ENCODE peak calls at places on chromosome 16, in eight cellular contexts. O, I, D, Q, J, S, L and X are unnamed samples.

GRCh38 chr16:85428168-85428898 is 184.8 kb upstream of the GSE1 start:
- DNase-seq in Q (peak; percentile 67), D (no peak), O (peak; percentile 30), L (no peak), J (no peak), I (peak; percentile 35), S (no peak), X (no peak)

GRCh38 chr16:47568355-47568754 is 107.2 kb downstream of the PHKB start:
- DNase-seq in I (no peak), L (no peak), Q (no peak), O (no peak), J (no peak), D (no peak), S (no peak), X (no peak)

GRCh38 chr16:68737730-68738590 is 868 bp downstream of the CDH1 start:
- DNase-seq in I (no peak), Q (no peak), O (peak; percentile 82), J (no peak), D (no peak), S (no peak), L (no peak), X (no peak)

GRCh38 chr16:65546353-65546791 is 424.5 kb upstream of the CDH11 start:
- DNase-seq in J (no peak), S (no peak), I (no peak), L (no peak), Q (no peak), D (peak; percentile 47), O (no peak), X (no peak)

GRCh38 chr16:4505356-4506153 is 29.4 kb downstream of the HMOX2 start:
- DNase-seq in S (no peak), L (no peak), Q (no peak), J (no peak), D (no peak), O (peak; percentile 74), I (no peak), X (peak; percentile 82)

GRCh38 chr16:50838885-50839284 is 97.0 kb downstream of the CYLD start:
- DNase-seq in I (no peak), D (no peak), O (no peak), J (no peak), Q (no peak), L (no peak), S (no peak), X (no peak)

GRCh38 chr16:86668136-86668535 is 89.8 kb downstream of the FOXL1 start:
- DNase-seq in L (no peak), I (no peak), S (no peak), O (no peak), J (no peak), Q (no peak), D (peak; percentile 83), X (no peak)

GRCh38 chr16:84606081-84606875 is 11.6 kb downstream of the COTL1 start:
- DNase-seq in L (no peak), O (no peak), I (no peak), J (no peak), D (no peak), Q (no peak), S (no peak), X (no peak)

GRCh38 chr16:87266846-87267245 is 50.3 kb downstream of the C16orf95 start:
- DNase-seq in D (peak; percentile 17), J (no peak), Q (no peak), L (no peak), S (no peak), I (no peak), O (no peak), X (no peak)

GRCh38 chr16:82638095-82638798 is 11.5 kb downstream of the CDH13 start:
- DNase-seq in S (no peak), D (no peak), O (no peak), J (no peak), I (no peak), L (no peak), Q (no peak), X (no peak)

GRCh38 chr16:1348926-1349325 is 2.8 kb downstream of the TSR3 start:
- DNase-seq in D (no peak), J (no peak), L (no peak), O (no peak), Q (no peak), S (no peak), I (no peak), X (no peak)

GRCh38 chr16:75837681-75838080 is 111.4 kb upstream of the CPHXL start:
- DNase-seq in I (no peak), O (no peak), L (no peak), S (no peak), Q (no peak), D (peak; percentile 62), J (no peak), X (no peak)

GRCh38 chr16:27434141-27435051 is 32.4 kb downstream of the IL21R start:
- DNase-seq in J (no peak), Q (no peak), L (no peak), D (no peak), O (peak; percentile 14), S (no peak), I (no peak), X (peak; percentile 19)

GRCh38 chr16:89720520-89720858 is 209 bp downstream of the VPS9D1 start:
- DNase-seq in S (peak; percentile 63), L (no peak), O (no peak), D (peak; percentile 52), I (peak; percentile 62), J (peak; percentile 80), Q (no peak), X (no peak)

GRCh38 chr16:31010539-31010938 is at the start of gene STX1B:
- DNase-seq in Q (no peak), D (peak; percentile 44), O (no peak), J (no peak), S (peak; percentile 59), I (no peak), L (no peak), X (peak; percentile 66)

GRCh38 chr16:85592700-85593502 is 20.2 kb upstream of the GSE1 start:
- DNase-seq in I (no peak), Q (no peak), J (no peak), D (no peak), O (no peak), L (no peak), S (no peak), X (no peak)

GRCh38 chr16:89924298-89924924 is 1.3 kb downstream of the TUBB3 start:
- DNase-seq in S (peak; percentile 94), I (no peak), L (no peak), J (no peak), Q (peak; percentile 57), D (peak; percentile 93), O (no peak), X (no peak)

GRCh38 chr16:8764486-8765250 is 32.8 kb downstream of the TMEM186 start:
- DNase-seq in D (peak; percentile 13), Q (no peak), J (no peak), I (no peak), O (no peak), S (no peak), L (no peak), X (no peak)

GRCh38 chr16:78490847-78491246 is 391.4 kb downstream of the WWOX start:
- DNase-seq in O (no peak), S (no peak), L (no peak), D (no peak), Q (no peak), J (no peak), I (no peak), X (no peak)
- H3K27ac ChIP-seq in O (no peak overlapping the region), S (no peak overlapping the region), L (no peak overlapping the region), D (no peak overlapping the region), Q (no peak overlapping the region), J (no peak overlapping the region), I (no peak overlapping the region), X (no peak overlapping the region)

DNA sequence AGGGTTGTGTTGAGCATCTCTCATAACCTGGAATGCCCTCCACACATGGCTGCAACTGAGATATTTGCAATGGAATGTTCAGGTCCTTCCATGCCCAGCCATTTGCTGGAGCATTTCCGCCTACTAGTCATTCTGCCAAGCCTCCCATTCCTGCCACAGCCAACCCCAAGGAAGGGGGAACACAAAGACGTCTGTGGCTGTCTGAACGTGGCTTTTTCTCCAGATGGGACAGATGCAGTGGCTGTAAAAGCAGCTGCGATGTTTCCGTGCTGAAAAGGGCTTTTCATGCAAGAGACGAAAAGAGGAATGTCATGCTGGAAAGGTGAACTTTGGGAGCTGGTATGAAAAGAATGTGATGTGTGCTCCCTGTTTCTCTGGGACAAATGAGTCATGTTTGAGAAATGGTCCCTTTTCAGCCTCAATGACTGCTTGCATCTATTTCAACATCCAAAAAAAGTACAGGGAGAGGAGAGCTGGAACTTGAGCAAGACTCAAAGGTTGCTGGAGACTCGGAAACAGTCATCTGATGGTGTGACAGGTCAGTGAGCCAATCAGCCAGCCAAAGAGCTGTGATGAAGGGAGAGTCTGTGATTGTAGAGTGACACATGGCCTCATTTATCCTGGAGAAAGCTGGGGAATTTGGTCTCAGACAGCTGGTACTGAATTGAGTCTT is 208.9 kb downstream of the SHISA9 start:
- DNase-seq in O (no peak), L (no peak), Q (no peak), D (peak; percentile 98), J (no peak), I (no peak), S (peak; percentile 63), X (no peak)
- H3K4me3 ChIP-seq in O (no peak overlapping the region), L (no peak overlapping the region), Q (no peak overlapping the region), D (no peak overlapping the region), J (no peak overlapping the region), I (no peak overlapping the region), S (no peak overlapping the region), X (no peak overlapping the region)

DNA sequence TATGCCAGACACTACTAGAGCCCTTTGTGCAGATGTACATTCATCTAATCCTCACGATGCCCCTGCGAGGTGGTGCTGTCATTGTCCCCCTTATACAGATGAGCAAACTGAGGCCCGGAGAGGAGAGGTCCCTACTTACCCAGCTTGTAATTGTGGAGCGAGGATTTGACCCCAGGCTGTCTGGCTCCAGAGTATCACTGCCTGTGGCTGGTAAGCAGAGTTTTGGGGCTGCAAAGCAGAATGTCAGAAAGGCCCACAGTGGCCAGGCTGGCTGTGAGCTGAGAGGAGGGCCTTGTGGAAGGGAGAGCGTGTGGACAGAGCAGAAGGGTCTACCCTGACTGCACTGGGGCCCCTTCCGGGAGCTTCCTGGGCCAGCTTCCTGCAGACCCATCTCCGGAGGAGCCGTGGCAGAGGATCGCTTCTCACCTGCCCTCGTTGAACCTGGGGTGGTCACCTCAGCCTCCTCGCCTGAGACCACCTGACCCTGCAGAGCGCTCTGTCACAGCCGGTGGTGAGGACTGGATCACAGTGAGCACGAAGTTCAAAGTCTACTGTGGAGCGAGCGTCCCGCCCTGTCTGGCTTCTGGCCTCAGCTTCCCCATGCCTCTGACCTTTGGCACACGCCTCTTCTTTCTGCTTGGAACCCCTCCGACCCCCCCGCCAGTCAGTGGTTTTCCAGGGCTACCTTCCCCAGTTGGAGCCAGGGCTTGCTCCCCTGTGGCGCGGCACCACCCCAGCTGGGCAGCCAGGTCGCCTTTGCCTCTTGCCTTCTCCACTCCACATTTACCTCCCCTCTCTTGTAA is 12.1 kb downstream of the CMIP start:
- DNase-seq in I (no peak), D (no peak), S (no peak), Q (no peak), L (no peak), O (no peak), J (no peak), X (no peak)
- H3K27ac ChIP-seq in I (no peak overlapping the region), D (no peak overlapping the region), S (no peak overlapping the region), Q (no peak overlapping the region), L (no peak overlapping the region), O (peak overlapping the region; percentile 75), J (peak overlapping the region; percentile 70), X (no peak overlapping the region)

DNA sequence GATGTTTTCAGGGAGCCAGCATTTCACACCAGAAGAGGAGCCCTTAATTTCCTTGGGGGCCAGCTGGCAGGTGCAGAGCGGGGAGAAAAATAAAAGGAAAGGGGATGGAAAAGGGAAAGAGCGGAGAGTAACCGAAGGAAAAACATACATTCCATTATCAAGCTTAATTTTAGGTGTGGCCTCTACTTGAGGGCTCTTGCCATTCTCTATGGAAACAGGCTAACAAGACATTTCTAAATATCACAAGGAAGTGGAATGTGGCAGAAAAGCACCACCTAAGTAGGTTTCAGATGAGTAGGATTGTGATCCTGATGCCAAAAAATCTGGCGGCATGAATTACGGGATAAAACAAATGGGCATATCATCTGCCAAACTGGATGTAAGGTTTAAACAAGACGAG is 970 bp upstream of the DYNC1LI2 start:
- DNase-seq in J (no peak), Q (no peak), D (no peak), I (no peak), O (no peak), S (no peak), L (no peak), X (no peak)
- H3K4me3 ChIP-seq in J (no peak overlapping the region), Q (peak overlapping the region; percentile 73), D (no peak overlapping the region), I (peak overlapping the region; percentile 99), O (peak overlapping the region; percentile 91), S (no peak overlapping the region), L (no peak overlapping the region), X (no peak overlapping the region)